ENCODE peak calls at places on chromosomes 16 and 17, in five cellular contexts. P, G, F, W and L are unnamed samples.

GRCh38 chr16:19560078-19560477 is 4.6 kb downstream of the VPS35L start:
- DNase-seq in P (no peak), G (no peak), F (no peak), W (no peak), L (no peak)

GRCh38 chr16:55115506-55115905 is 184.8 kb downstream of the IRX5 start:
- DNase-seq in P (no peak), G (no peak), F (no peak), W (no peak), L (no peak)

GRCh38 chr16:30380072-30380471 is 2.3 kb downstream of the SEPTIN1 start:
- DNase-seq in P (no peak), G (no peak), F (no peak), W (no peak), L (no peak)

GRCh38 chr17:16304832-16305231 is 48.4 kb downstream of the CENPV start:
- DNase-seq in P (no peak), G (peak; percentile 65), F (no peak), W (peak; percentile 51), L (no peak)

GRCh38 chr17:59837362-59838195 is 55.2 kb downstream of the TUBD1 start:
- DNase-seq in P (peak; percentile 86), G (peak; percentile 100), F (no peak), W (peak; percentile 100), L (peak; percentile 97)

GRCh38 chr17:47717261-47717697 is 15.8 kb upstream of the TBX21 start:
- DNase-seq in P (no peak), G (no peak), F (no peak), W (no peak), L (no peak)

GRCh38 chr16:71895679-71896385 is 501 bp downstream of the IST1 start:
- DNase-seq in P (peak; percentile 37), G (peak; percentile 55), F (no peak), W (peak; percentile 41), L (peak; percentile 33)

GRCh38 chr17:75487351-75488070 is 27.8 kb downstream of the CASKIN2 start:
- DNase-seq in P (no peak), G (no peak), F (peak; percentile 6), W (no peak), L (no peak)

GRCh38 chr17:8426802-8427201 is 8.9 kb upstream of the NDEL1 start:
- DNase-seq in P (no peak), G (no peak), F (no peak), W (no peak), L (no peak)

GRCh38 chr17:5254903-5255521 is 20.4 kb upstream of the SCIMP start:
- DNase-seq in P (no peak), G (no peak), F (no peak), W (no peak), L (no peak)

GRCh38 chr17:45320931-45321461 is 4.2 kb upstream of the MAP3K14 start:
- DNase-seq in P (no peak), G (peak; percentile 97), F (no peak), W (peak; percentile 78), L (no peak)

GRCh38 chr17:75516619-75517276 is 420 bp downstream of the TSEN54 start:
- DNase-seq in P (no peak), G (peak; percentile 22), F (no peak), W (peak; percentile 46), L (peak; percentile 35)

GRCh38 chr17:54455251-54455868 is 445.3 kb upstream of the TOM1L1 start:
- DNase-seq in P (no peak), G (no peak), F (no peak), W (no peak), L (no peak)

GRCh38 chr16:64544859-64545258 is 577.0 kb downstream of the CDH11 start:
- DNase-seq in P (no peak), G (no peak), F (no peak), W (no peak), L (no peak)

GRCh38 chr17:29663155-29663554 is 40.4 kb upstream of the CORO6 start:
- DNase-seq in P (no peak), G (peak; percentile 44), F (no peak), W (no peak), L (no peak)

GRCh38 chr17:67666710-67667109 is 51.0 kb upstream of the NOL11 start:
- DNase-seq in P (no peak), G (no peak), F (no peak), W (no peak), L (no peak)

GRCh38 chr17:35148144-35148543 is 527 bp downstream of the UNC45B start:
- DNase-seq in P (no peak), G (no peak), F (no peak), W (no peak), L (no peak)

GRCh38 chr16:72848759-72849664 is 198.9 kb downstream of the ZFHX3 start:
- DNase-seq in P (peak; percentile 92), G (peak; percentile 87), F (no peak), W (peak; percentile 90), L (peak; percentile 90)

GRCh38 chr17:82013341-82013740 is 9.3 kb downstream of the CENPX start:
- DNase-seq in P (no peak), G (peak; percentile 36), F (no peak), W (no peak), L (no peak)

GRCh38 chr17:676060-676745 is 38.4 kb downstream of the VPS53 start:
- DNase-seq in P (no peak), G (peak; percentile 92), F (no peak), W (no peak), L (no peak)

GRCh38 chr17:63447688-63448005 is 1.5 kb upstream of the CYB561 start:
- DNase-seq in P (peak; percentile 42), G (no peak), F (no peak), W (no peak), L (no peak)
- H3K27ac ChIP-seq in P (peak overlapping the region; percentile 95), G (no peak overlapping the region), F (peak overlapping the region; percentile 82), W (no peak overlapping the region), L (peak overlapping the region; percentile 98)

DNA sequence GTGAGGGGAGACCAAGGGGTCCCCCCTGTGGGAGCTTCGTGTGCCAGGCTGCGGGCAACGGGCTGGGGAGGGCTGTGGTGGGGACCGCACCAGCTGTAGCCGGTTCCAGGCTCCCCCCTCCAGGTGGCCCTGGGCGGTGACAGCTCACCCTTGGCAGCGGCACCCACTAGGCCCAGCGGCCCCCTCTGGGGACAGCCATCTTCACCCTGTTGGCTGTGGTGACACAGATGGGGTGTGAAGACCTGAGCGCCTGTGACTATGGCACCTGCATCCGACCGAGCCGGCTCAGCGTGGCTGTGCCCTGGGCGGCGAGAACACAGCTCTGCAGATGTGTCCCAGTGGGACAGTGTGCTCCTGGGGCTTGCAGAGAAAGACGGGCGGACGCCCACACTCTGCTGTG is 1.1 kb upstream of the C1QTNF8 start:
- DNase-seq in P (no peak), G (no peak), F (no peak), W (no peak), L (no peak)
- H3K27me3 ChIP-seq in P (peaks cover 4% of the 10 kb centered on the region), G (no peaks in the 10 kb centered on the region), F (no peaks in the 10 kb centered on the region), W (no peaks in the 10 kb centered on the region), L (no peaks in the 10 kb centered on the region)

GRCh38 chr17:4003501-4004421 is 39.5 kb upstream of the ATP2A3 start:
- DNase-seq in P (peak; percentile 81), G (no peak), F (no peak), W (no peak), L (peak; percentile 87)
- TF ChIP-seq CTCF in P (no peak), G (no peak), F (no peak), W (no peak), L (no peak)

GRCh38 chr17:19014628-19015215 is 10.2 kb upstream of the FAM83G start:
- DNase-seq in P (no peak), G (no peak), F (no peak), W (no peak), L (no peak)
- H3K27ac ChIP-seq in P (no peak overlapping the region), G (no peak overlapping the region), F (no peak overlapping the region), W (no peak overlapping the region), L (no peak overlapping the region)

GRCh38 chr17:79243603-79243990 is 169.0 kb downstream of the ENGASE start:
- DNase-seq in P (no peak), G (no peak), F (no peak), W (no peak), L (no peak)

GRCh38 chr17:79243996-79244395 is 169.4 kb downstream of the ENGASE start:
- DNase-seq in P (no peak), G (no peak), F (no peak), W (no peak), L (no peak)

GRCh38 chr17:79244665-79245064 is 170.0 kb downstream of the ENGASE start:
- DNase-seq in P (no peak), G (no peak), F (no peak), W (no peak), L (no peak)

GRCh38 chr17:79242873-79243602 is 168.4 kb downstream of the ENGASE start:
- DNase-seq in P (no peak), G (no peak), F (no peak), W (no peak), L (no peak)

GRCh38 chr17:79242393-79242792 is 167.8 kb downstream of the ENGASE start:
- DNase-seq in P (no peak), G (no peak), F (no peak), W (no peak), L (no peak)
- H3K27me3 ChIP-seq in P (no peaks in the 10 kb centered on the region), G (no peaks in the 10 kb centered on the region), F (peaks cover 4% of the 10 kb centered on the region), W (peaks cover 75% of the 10 kb centered on the region), L (no peaks in the 10 kb centered on the region)

DNA sequence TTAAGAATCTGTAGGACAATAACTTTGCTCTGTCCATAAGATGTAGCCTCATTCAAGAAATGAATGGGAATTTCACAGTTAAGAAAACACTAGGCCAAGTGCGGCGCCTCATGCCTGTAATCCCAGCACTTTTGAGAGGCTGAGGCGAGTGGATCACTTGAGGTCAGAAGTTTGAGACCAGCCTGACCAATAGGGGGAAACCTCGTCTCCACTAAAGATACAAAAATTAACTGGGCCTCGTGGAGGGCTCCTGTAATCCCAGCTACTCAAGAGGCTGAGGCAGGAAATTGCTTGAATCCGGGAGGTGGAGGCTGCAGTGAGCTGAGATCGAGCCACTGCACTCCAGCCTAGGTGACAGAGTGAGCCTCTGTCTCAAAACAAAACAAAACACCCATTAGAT is 19.9 kb upstream of the RSL1D1 start:
- DNase-seq in P (no peak), G (peak; percentile 48), F (no peak), W (peak; percentile 44), L (no peak)
- TF ChIP-seq CTCF in P (no peak), G (peak; percentile 24), F (no peak), W (peak; percentile 21), L (no peak)

DNA sequence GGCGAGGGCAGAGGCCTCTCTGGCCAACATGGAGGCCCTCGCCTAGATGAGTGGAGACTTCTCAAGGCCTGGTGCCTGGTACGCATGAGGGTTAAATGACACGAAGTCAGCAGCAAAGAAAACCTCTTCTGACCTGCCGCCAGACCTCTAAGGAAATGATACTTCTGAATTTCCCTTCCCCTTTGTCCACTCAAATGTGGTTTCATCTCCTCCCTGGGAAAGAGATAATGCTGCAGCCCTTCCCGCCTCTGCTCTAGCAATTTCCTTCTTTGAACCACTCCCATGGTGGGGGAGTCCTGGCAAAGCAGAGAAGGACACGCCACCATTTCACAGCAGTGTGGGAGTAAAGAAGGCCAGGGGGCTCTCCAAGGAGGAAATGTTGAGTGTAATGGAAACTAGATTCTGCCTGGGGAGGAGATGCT is 65.7 kb upstream of the BCAR1 start:
- DNase-seq in P (no peak), G (no peak), F (no peak), W (no peak), L (no peak)
- H3K27ac ChIP-seq in P (no peak overlapping the region), G (no peak overlapping the region), F (no peak overlapping the region), W (no peak overlapping the region), L (no peak overlapping the region)

DNA sequence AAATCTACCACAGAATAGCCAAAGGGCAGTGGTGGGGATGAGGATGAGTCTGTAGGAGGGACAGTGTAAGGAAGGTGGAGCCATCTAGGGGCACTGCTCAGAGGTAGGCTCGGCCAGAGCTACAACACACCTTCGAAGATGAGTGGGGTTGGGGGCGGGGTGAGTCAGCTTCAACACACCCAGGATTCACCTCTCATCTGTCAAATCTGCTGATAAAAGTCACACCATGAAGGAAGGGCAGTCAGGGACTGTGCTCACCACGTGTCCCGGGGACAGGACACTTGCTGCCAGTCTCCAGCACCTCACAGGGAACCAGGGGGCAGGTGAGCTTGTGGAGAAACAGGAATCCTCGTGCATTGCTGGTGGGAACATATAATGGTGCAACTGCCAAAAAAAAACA is 133.3 kb downstream of the ANKRD11 start:
- DNase-seq in P (no peak), G (no peak), F (peak; percentile 23), W (no peak), L (no peak)
- H3K27me3 ChIP-seq in P (no peaks in the 10 kb centered on the region), G (no peaks in the 10 kb centered on the region), F (no peaks in the 10 kb centered on the region), W (no peaks in the 10 kb centered on the region), L (no peaks in the 10 kb centered on the region)